ENCODE peak calls at places on chromosomes 16 and 17, in seven cellular contexts. J is IMR-90, O is uterus, D is A549, T is sigmoid colon, R is body of pancreas, U is lower leg skin. L is an unnamed sample.

GRCh38 chr16:28981517-28981916 is 3.3 kb upstream of the LAT start:
- DNase-seq in U (no peak), T (no peak), R (no peak), J (no peak), O (no peak), D (peak; percentile 61), L (no peak)

GRCh38 chr17:50218771-50219315 is 17.4 kb upstream of the COL1A1 start:
- DNase-seq in R (no peak), D (peak; percentile 72), J (peak; percentile 96), U (no peak), T (peak; percentile 73), O (peak; percentile 46), L (no peak)

GRCh38 chr16:89046491-89046890 is 47.2 kb upstream of the ACSF3 start:
- DNase-seq in T (peak; percentile 3), J (no peak), D (no peak), R (no peak), U (no peak), O (no peak), L (no peak)

GRCh38 chr16:48206594-48207242 is 37.4 kb upstream of the LONP2 start:
- DNase-seq in R (no peak), J (peak; percentile 13), U (no peak), D (no peak), O (no peak), T (no peak), L (no peak)

GRCh38 chr16:66476328-66477027 is 49.4 kb downstream of the BEAN1 start:
- DNase-seq in R (no peak), U (peak; percentile 72), J (no peak), O (no peak), D (peak; percentile 25), T (peak; percentile 53), L (peak; percentile 38)

GRCh38 chr17:1486802-1487695 is 5.4 kb downstream of the MYO1C start:
- DNase-seq in T (peak; percentile 96), D (peak; percentile 92), U (peak; percentile 98), O (peak; percentile 85), J (no peak), R (peak; percentile 71), L (no peak)

GRCh38 chr16:49181812-49182211 is 99.8 kb downstream of the CBLN1 start:
- DNase-seq in J (no peak), U (no peak), T (no peak), D (no peak), O (no peak), R (no peak), L (no peak)

GRCh38 chr16:73058616-73059409 is 10.9 kb upstream of the ZFHX3 start:
- DNase-seq in T (peak; percentile 69), R (peak; percentile 53), U (no peak), D (peak; percentile 77), J (peak; percentile 43), O (no peak), L (no peak)

GRCh38 chr16:27816561-27816960 is 247.0 kb downstream of the GSG1L start:
- DNase-seq in T (peak; percentile 53), O (no peak), D (no peak), R (no peak), J (no peak), U (peak; percentile 68), L (no peak)

GRCh38 chr16:75222271-75222783 is 3.5 kb downstream of the CTRB1 start:
- DNase-seq in R (peak; percentile 85), J (no peak), T (no peak), D (no peak), U (no peak), O (peak; percentile 22), L (no peak)

GRCh38 chr16:26027060-26027459 is 335.3 kb downstream of the HS3ST4 start:
- DNase-seq in O (no peak), U (no peak), T (no peak), R (no peak), J (no peak), D (no peak), L (no peak)

GRCh38 chr17:1709403-1709891 is 730 bp downstream of the TLCD2 start:
- DNase-seq in D (peak; percentile 52), U (no peak), T (no peak), R (no peak), J (no peak), O (peak; percentile 31), L (no peak)

GRCh38 chr17:56978441-56979090 is 635 bp downstream of the SCPEP1 start:
- DNase-seq in D (no peak), R (no peak), U (no peak), T (no peak), J (peak; percentile 5), O (no peak), L (no peak)

GRCh38 chr16:86027366-86028126 is 128.6 kb downstream of the IRF8 start:
- DNase-seq in R (no peak), D (no peak), O (no peak), J (no peak), U (peak; percentile 50), T (peak; percentile 39), L (no peak)

GRCh38 chr16:27704252-27704651 is 154.3 kb downstream of the KATNIP start:
- DNase-seq in T (no peak), R (no peak), O (no peak), D (no peak), U (no peak), J (no peak), L (no peak)

GRCh38 chr16:11224096-11224893 is 31.7 kb downstream of the SOCS1 start:
- DNase-seq in J (no peak), U (peak; percentile 95), D (no peak), O (peak; percentile 62), R (peak; percentile 56), T (peak; percentile 86), L (no peak)
- TF ChIP-seq POLR2A in J (no peak), U (no peak), D (no peak), O (no peak), R (no peak), T (no peak), L (no peak)

DNA sequence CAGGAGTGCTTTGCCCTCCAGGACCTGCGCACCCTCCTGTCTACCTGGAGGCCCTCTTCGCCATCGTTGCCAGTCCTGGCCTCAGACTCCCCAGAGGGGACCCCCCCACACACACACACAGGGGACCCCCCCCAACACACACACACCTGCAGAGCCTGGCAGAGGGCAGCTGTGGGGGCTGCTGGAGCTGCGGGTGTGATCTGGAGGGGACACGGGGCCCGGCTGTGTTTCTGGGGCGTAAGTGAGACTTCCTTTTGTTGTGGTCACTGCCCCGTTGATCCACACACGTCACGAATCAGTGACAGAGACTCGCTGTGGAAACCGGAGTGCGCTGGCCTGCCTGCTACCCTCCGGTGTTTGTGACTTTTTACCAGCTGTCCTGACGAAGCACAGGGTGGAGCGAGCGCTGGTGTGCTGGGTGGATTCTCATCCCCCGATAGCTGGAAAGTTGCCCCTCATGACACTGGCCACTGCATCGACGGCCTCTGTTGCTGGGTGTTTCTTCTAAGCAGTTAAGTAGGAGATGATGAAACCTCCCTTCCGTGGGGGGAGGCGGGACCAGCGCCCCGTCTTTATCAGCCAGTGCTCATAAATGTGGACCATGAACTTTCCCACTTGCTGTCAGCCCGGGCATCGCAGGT is 2.3 kb downstream of the METRNL start:
- DNase-seq in U (peak; percentile 96), O (no peak), J (peak; percentile 43), T (peak; percentile 87), D (no peak), R (peak; percentile 39), L (no peak)
- TF ChIP-seq POLR2A in U (no peak), O (no peak), J (no peak), T (no peak), D (no peak), R (no peak), L (no peak)

GRCh38 chr17:28807925-28808641 is 34.5 kb downstream of the FAM222B start:
- DNase-seq in D (peak; percentile 78), U (no peak), T (no peak), O (peak; percentile 38), J (peak; percentile 92), R (peak; percentile 45), L (peak; percentile 23)

GRCh38 chr17:28812136-28812979 is 30.2 kb downstream of the FAM222B start:
- DNase-seq in O (peak; percentile 96), J (peak; percentile 96), U (peak; percentile 99), R (peak; percentile 98), D (peak; percentile 97), T (peak; percentile 99), L (peak; percentile 99)

GRCh38 chr17:28811594-28812135 is 30.9 kb downstream of the FAM222B start:
- DNase-seq in R (no peak), U (no peak), J (peak; percentile 21), O (no peak), T (peak; percentile 17), D (peak; percentile 59), L (peak; percentile 21)

GRCh38 chr17:28812980-28813377 is 29.6 kb downstream of the FAM222B start:
- DNase-seq in T (no peak), U (no peak), R (no peak), O (no peak), J (peak; percentile 71), D (no peak), L (no peak)

DNA sequence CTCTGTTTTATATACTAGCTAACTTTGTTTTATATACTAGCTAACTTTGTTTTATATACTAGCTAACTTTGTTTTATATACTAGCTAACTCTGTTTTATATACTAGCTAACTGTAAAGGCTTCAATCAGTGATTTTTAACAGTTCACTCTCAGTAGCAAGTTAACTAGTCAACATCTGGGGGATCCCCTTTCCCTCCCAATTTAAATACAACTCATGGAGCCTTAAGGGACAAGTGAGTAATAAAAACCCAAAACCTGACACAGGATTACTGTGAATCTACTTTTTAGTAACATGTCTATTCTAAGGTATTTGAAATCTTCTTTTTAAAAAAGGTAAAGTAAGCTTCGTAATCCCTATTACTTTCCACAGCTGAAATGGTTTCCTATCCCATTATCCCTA is 32.2 kb downstream of the FAM222B start:
- DNase-seq in D (no peak), O (no peak), U (no peak), J (no peak), R (no peak), T (no peak), L (no peak)
- TF ChIP-seq POLR2A in D (no peak), O (no peak), U (no peak), J (no peak), R (no peak), T (no peak), L (no peak)

GRCh38 chr16:55912022-55912421 is 36.8 kb upstream of the CES5A start:
- DNase-seq in R (peak; percentile 20), U (no peak), T (no peak), O (no peak), D (no peak), J (no peak), L (no peak)
- TF ChIP-seq POLR2A in R (no peak), U (no peak), T (no peak), O (no peak), D (no peak), J (no peak), L (no peak)

DNA sequence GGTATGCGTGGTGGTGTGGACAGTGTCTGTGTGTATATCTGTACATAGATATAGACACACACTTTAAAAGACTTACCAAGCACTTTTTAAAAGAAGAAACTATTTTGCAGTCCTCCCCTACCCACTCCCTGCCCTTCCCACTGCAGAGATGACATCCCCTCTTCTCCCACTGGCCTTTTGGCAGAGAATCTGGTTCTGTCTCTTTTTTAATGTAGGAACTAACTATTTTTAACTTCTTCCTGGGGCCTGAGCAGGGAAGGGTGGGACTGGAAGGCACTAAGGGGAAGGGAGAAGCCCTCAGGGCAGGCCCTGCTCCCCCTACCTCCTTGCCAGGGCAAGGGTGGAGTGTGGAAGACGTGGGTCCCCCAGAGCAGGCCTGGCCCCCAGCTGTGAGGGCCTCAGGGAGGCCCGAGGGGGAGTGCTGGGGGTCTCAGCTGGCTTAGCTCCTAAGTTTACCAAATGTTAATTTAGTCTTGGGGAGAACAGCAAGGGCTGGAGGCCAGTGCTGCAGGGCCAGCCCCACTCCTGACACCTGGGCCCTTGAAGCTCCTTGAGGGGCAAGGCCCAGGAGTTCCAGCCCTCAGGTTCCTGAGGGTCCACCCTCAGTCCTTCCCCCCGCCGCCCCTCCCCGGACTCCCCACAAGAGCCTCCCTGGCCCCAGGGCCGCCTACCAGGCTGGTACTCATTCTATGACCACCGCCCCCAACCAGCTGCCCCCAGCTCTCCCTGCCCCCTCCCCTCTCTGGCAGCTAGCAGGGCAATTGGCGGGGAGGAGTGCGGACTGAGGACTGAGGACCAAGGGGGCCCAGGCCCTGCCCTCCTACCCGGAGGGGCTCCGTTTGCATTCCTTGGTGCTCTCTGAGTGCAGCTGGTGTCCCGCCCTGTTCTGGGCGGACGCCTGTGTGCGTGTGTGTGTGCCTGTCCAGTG is 19.3 kb downstream of the UNC13D start:
- DNase-seq in O (peak; percentile 17), T (peak; percentile 57), J (no peak), R (no peak), D (no peak), U (no peak), L (no peak)
- TF ChIP-seq POLR2A in O (no peak), T (no peak), J (no peak), R (no peak), D (no peak), U (no peak), L (no peak)